ENCODE peak calls at places on chromosomes 12 and 14, in five cellular contexts. One of them, this sample, is unnamed.

GRCh38 chr12:26623136-26623535 is 209.9 kb downstream of the ITPR2 start:
- DNase-seq in left ventricle myocardium inferior: no peak
- DNase-seq in H9: no peak
- DNase-seq in thoracic aorta: no peak
- DNase-seq in brain pericyte: no peak
- DNase-seq in this sample: no peak

GRCh38 chr14:50520947-50521815 is 11.2 kb downstream of the MAP4K5 start:
- DNase-seq in left ventricle myocardium inferior: no peak
- DNase-seq in H9: no peak
- DNase-seq in thoracic aorta: peak; percentile 25
- DNase-seq in brain pericyte: peak; percentile 73
- DNase-seq in this sample: no peak

GRCh38 chr12:106954462-106955376 is 988 bp upstream of the TMEM263 start:
- DNase-seq in left ventricle myocardium inferior: peak; percentile 39
- DNase-seq in H9: peak; percentile 43
- DNase-seq in thoracic aorta: peak; percentile 10
- DNase-seq in brain pericyte: no peak
- DNase-seq in this sample: peak; percentile 56

GRCh38 chr14:104436047-104436531 is 143.5 kb upstream of the C14orf180 start:
- DNase-seq in left ventricle myocardium inferior: peak; percentile 78
- DNase-seq in H9: peak; percentile 75
- DNase-seq in thoracic aorta: no peak
- DNase-seq in brain pericyte: no peak
- DNase-seq in this sample: peak; percentile 77

GRCh38 chr12:118358008-118358359 is 14.7 kb downstream of the TAOK3 start:
- DNase-seq in left ventricle myocardium inferior: no peak
- DNase-seq in H9: no peak
- DNase-seq in thoracic aorta: no peak
- DNase-seq in brain pericyte: no peak
- DNase-seq in this sample: no peak

GRCh38 chr12:118237053-118237665 is 101.2 kb downstream of the PEBP1 start:
- DNase-seq in left ventricle myocardium inferior: no peak
- DNase-seq in H9: no peak
- DNase-seq in thoracic aorta: no peak
- DNase-seq in brain pericyte: no peak
- DNase-seq in this sample: no peak

GRCh38 chr12:107448198-107448597 is 237.4 kb upstream of the PWP1 start:
- DNase-seq in left ventricle myocardium inferior: no peak
- DNase-seq in H9: peak; percentile 74
- DNase-seq in thoracic aorta: no peak
- DNase-seq in brain pericyte: no peak
- DNase-seq in this sample: peak; percentile 95

GRCh38 chr14:101932668-101933067 is 31.7 kb upstream of the DYNC1H1 start:
- DNase-seq in left ventricle myocardium inferior: no peak
- DNase-seq in H9: no peak
- DNase-seq in thoracic aorta: no peak
- DNase-seq in brain pericyte: no peak
- DNase-seq in this sample: no peak

GRCh38 chr12:5204271-5204670 is 160.6 kb downstream of the KCNA5 start:
- DNase-seq in left ventricle myocardium inferior: no peak
- DNase-seq in H9: peak; percentile 79
- DNase-seq in thoracic aorta: no peak
- DNase-seq in brain pericyte: no peak
- DNase-seq in this sample: peak; percentile 91

GRCh38 chr12:132430838-132431826 is 58.8 kb upstream of the FBRSL1 start:
- DNase-seq in left ventricle myocardium inferior: no peak
- DNase-seq in H9: no peak
- DNase-seq in thoracic aorta: no peak
- DNase-seq in brain pericyte: no peak
- DNase-seq in this sample: no peak

GRCh38 chr14:61420326-61420725 is 98.9 kb downstream of the PRKCH start:
- DNase-seq in left ventricle myocardium inferior: no peak
- DNase-seq in H9: no peak
- DNase-seq in thoracic aorta: no peak
- DNase-seq in brain pericyte: peak; percentile 59
- DNase-seq in this sample: peak; percentile 76

This sample was measured in endodermal cell.